ENCODE peak calls at places on chromosomes 16 and 17, in six cellular contexts. O is right lobe of liver; I is CD8-positive, alpha-beta T cell; D is heart right ventricle; A is stomach; T is ascending aorta. J is an unnamed sample.
A peak's percentile ranks its signal among the peaks of the same experiment; 100 is the strongest.

GRCh38 chr17:1455291-1455747 is 713 bp downstream of the CRK start:
- DNase-seq in O (peak; percentile 67), I (peak; percentile 38), D (peak; percentile 70), A (peak; percentile 62), T (peak; percentile 89), J (peak; percentile 59)

GRCh38 chr17:57445051-57445450 is 188.7 kb downstream of the MSI2 start:
- DNase-seq in O (no peak), I (no peak), D (no peak), A (no peak), T (no peak), J (no peak)

GRCh38 chr16:25416002-25416401 is 158.4 kb upstream of the ZKSCAN2 start:
- DNase-seq in O (no peak), I (no peak), D (no peak), A (no peak), T (no peak), J (no peak)

GRCh38 chr17:67441052-67441738 is 64.1 kb downstream of the PITPNC1 start:
- DNase-seq in O (no peak), I (peak; percentile 77), D (no peak), A (no peak), T (no peak), J (no peak)

GRCh38 chr16:27972500-27972899 is 91.0 kb downstream of the GSG1L start:
- DNase-seq in O (no peak), I (peak; percentile 41), D (no peak), A (no peak), T (peak; percentile 63), J (no peak)

GRCh38 chr17:6072157-6072556 is 2.0 kb downstream of the WSCD1 start:
- DNase-seq in O (no peak), I (no peak), D (no peak), A (no peak), T (no peak), J (no peak)

GRCh38 chr16:20181386-20181785 is 107.7 kb upstream of the GPR139 start:
- DNase-seq in O (no peak), I (no peak), D (no peak), A (no peak), T (no peak), J (no peak)

GRCh38 chr17:75105269-75106080 is 4.3 kb upstream of the ARMC7 start:
- DNase-seq in O (peak; percentile 57), I (no peak), D (no peak), A (peak; percentile 85), T (no peak), J (peak; percentile 76)

GRCh38 chr16:87694441-87695125 is 71.2 kb downstream of the KLHDC4 start:
- DNase-seq in O (no peak), I (no peak), D (no peak), A (no peak), T (no peak), J (no peak)

GRCh38 chr17:63697341-63698286 is 2.3 kb downstream of the LIMD2 start:
- DNase-seq in O (peak; percentile 71), I (peak; percentile 86), D (peak; percentile 55), A (peak; percentile 73), T (peak; percentile 76), J (peak; percentile 60)

GRCh38 chr17:40350410-40351184 is 13.9 kb downstream of the GJD3 start:
- DNase-seq in O (peak; percentile 22), I (no peak), D (no peak), A (no peak), T (no peak), J (peak; percentile 88)
- H3K36me3 ChIP-seq in O (peaks cover 2% of the 10 kb centered on the region), I (peaks cover 37% of the 10 kb centered on the region), D (peaks cover 74% of the 10 kb centered on the region), A (peaks cover 50% of the 10 kb centered on the region), T (peaks cover 32% of the 10 kb centered on the region), J (peaks cover 55% of the 10 kb centered on the region)

DNA sequence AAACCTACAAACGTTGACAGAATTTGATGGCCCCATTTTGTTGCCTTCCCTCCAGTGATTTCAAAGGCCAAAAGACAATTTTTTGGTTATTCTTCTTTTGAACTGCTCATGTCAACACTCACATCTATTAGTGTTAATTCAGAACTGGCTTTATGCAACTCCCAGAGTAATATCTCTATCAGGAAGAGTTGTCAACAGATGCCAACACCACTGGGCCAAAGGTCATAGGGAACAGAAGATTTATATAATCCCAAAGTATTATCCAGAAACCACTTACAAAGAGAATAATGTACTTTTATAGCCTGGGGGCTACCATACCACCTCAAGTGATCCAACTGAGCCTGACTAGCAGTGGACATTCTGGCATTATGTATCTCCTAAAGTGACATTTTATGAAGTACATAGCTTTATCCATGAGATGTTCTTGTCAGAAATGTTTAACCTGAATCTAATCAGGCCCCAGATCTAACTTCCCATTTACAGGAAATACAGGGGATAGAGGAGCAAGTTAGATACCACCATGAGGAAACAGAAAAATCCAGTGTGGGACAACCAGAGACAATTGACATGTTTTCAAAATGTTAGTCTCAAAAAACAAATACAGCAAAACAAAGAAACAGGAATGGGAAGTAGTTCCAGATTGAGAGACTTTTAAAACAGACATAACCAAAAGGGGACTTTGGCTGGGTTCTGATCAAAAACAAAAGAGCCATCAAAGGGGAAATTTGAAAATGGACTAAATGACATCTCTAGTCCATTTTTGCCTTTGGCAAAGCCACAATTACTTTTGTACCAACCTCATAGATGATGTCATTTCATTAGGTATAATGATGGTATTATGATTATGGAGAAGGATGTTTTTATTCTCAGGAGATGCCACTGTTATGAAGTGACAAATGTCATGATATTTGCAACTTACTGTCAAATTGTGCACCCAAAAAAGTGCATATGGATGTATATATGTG is 18.5 kb downstream of the FAM117A start:
- DNase-seq in O (no peak), I (no peak), D (no peak), A (no peak), T (no peak), J (no peak)
- H3K4me1 ChIP-seq in O (peaks cover 44% of the 10 kb centered on the region), I (peaks cover 97% of the 10 kb centered on the region), D (peaks cover 96% of the 10 kb centered on the region), A (peaks cover 70% of the 10 kb centered on the region), T (peaks cover 24% of the 10 kb centered on the region), J (peaks cover 9% of the 10 kb centered on the region)

GRCh38 chr17:68616334-68616733 is 15.2 kb upstream of the FAM20A start:
- DNase-seq in O (no peak), I (no peak), D (no peak), A (no peak), T (no peak), J (no peak)
- H3K4me3 ChIP-seq in O (no peak overlapping the region), I (no peak overlapping the region), D (no peak overlapping the region), A (no peak overlapping the region), T (no peak overlapping the region), J (no peak overlapping the region)

DNA sequence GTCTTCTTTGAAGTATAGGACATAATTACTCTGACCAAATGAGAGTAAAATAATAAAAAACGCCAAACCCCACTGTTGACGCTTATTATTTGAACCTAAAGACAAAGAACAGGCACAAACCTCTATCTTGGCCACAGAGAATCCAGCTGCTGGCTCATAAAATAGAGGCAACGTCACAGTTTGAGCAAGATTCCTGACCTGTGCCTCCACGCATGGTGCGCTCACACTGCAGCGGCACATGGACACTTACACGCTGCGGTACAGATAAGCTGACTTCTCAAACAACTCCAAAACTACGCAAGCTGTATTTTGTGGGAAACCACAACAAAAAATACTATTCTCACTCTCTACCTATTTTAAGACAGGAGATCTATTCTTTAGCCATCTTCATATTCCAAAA is 38.8 kb upstream of the TRAP1 start:
- DNase-seq in O (peak; percentile 38), I (no peak), D (no peak), A (no peak), T (no peak), J (no peak)
- H3K36me3 ChIP-seq in O (peaks cover 11% of the 10 kb centered on the region), I (peaks cover 25% of the 10 kb centered on the region), D (peaks cover 97% of the 10 kb centered on the region), A (peaks cover 81% of the 10 kb centered on the region), T (peaks cover 39% of the 10 kb centered on the region), J (peaks cover 49% of the 10 kb centered on the region)

GRCh38 chr17:76479515-76480048 is 12.2 kb downstream of the AANAT start:
- DNase-seq in O (no peak), I (no peak), D (no peak), A (no peak), T (no peak), J (no peak)

GRCh38 chr17:76476736-76477135 is 9.3 kb downstream of the AANAT start:
- DNase-seq in O (no peak), I (no peak), D (no peak), A (no peak), T (no peak), J (no peak)

GRCh38 chr17:76477576-76477975 is 10.2 kb downstream of the AANAT start:
- DNase-seq in O (no peak), I (no peak), D (no peak), A (no peak), T (no peak), J (no peak)

GRCh38 chr17:76478730-76479514 is 11.5 kb downstream of the AANAT start:
- DNase-seq in O (no peak), I (no peak), D (no peak), A (no peak), T (no peak), J (no peak)

DNA sequence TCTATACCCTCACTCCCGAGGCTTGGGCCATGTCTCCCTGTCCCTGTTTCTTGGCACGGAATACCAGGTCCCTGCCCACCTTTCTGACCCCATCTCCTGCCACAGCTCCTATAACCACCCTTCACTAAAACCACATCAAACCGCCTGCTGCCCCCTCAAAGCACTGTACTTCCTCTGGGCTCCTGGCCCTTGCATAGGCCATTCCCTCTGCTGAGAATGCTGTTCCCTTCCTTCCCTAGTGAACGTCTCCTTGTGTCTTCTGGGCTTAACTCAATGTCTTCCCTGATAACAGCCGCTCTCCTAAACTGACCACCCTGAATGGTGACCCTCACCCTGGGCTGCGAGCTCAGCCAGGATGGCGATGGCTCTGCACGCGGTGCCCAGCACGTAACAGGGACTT is 10.7 kb downstream of the AANAT start:
- DNase-seq in O (no peak), I (no peak), D (no peak), A (no peak), T (no peak), J (no peak)
- H3K4me1 ChIP-seq in O (no peaks in the 10 kb centered on the region), I (peaks cover 12% of the 10 kb centered on the region), D (peaks cover 17% of the 10 kb centered on the region), A (no peaks in the 10 kb centered on the region), T (no peaks in the 10 kb centered on the region), J (no peaks in the 10 kb centered on the region)

DNA sequence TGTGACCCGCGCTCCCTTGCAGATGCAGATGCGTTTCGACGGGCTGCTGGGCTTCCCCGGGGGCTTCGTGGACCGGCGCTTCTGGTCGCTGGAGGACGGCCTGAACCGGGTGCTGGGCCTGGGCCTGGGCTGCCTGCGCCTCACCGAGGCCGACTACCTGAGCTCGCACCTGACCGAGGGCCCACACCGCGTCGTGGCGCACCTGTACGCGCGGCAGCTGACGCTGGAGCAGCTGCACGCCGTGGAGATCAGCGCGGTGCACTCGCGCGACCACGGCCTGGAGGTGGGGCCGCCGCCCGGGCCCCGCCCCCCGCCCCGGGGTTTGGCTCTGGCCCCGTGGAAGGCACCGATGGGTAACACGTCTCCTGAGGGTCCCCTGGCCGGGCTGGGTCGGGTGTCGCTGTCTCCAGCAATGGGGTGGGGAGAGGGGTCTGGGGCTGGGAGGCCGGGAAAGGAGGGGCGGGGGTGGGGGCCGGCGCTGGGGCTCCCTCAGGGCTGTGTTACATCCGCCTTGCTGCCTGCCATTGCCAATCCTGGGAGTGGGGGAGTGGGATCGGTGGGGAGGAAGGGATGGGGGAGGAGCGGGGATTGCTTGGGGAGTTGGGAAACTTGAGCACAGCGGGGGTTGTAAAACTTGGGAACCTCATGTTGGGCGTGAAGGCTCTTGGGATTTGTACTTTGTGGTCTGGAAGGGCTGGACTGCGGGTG is 748 bp downstream of the NUDT16L1 start:
- DNase-seq in O (peak; percentile 49), I (peak; percentile 44), D (peak; percentile 58), A (peak; percentile 57), T (peak; percentile 75), J (peak; percentile 60)
- H3K4me3 ChIP-seq in O (peak overlapping the region; percentile 99), I (peak overlapping the region; percentile 97), D (peak overlapping the region; percentile 84), A (peak overlapping the region; percentile 99), T (peak overlapping the region; percentile 93), J (peak overlapping the region; percentile 76)